ENCODE peak calls at places on chromosomes 2 and 18, in four cellular contexts. One of them, this sample, is unnamed.
A peak's percentile ranks its signal among the peaks of the same experiment; 100 is the strongest.

GRCh38 chr18:40249390-40250080 is 1705.5 kb upstream of the PIK3C3 start:
- DNase-seq in mesendoderm: peak; percentile 65
- DNase-seq in hippocampal formation: no peak
- DNase-seq in endothelial cell: no peak
- DNase-seq in this sample: no peak

GRCh38 chr18:13501896-13502295 is 224.5 kb downstream of the FAM210A start:
- DNase-seq in mesendoderm: no peak
- DNase-seq in hippocampal formation: no peak
- DNase-seq in endothelial cell: no peak
- DNase-seq in this sample: no peak

GRCh38 chr2:141496805-141497204 is 634.0 kb downstream of the LRP1B start:
- DNase-seq in mesendoderm: no peak
- DNase-seq in hippocampal formation: no peak
- DNase-seq in endothelial cell: no peak
- DNase-seq in this sample: no peak

GRCh38 chr2:135829420-135829983 is 7.5 kb downstream of the LCT start:
- DNase-seq in mesendoderm: no peak
- DNase-seq in hippocampal formation: no peak
- DNase-seq in endothelial cell: no peak
- DNase-seq in this sample: no peak

GRCh38 chr2:17065536-17065935 is 399.9 kb upstream of the CYRIA start:
- DNase-seq in mesendoderm: no peak
- DNase-seq in hippocampal formation: no peak
- DNase-seq in endothelial cell: no peak
- DNase-seq in this sample: no peak

GRCh38 chr2:111045771-111046444 is 74.8 kb upstream of the BCL2L11 start:
- DNase-seq in mesendoderm: no peak
- DNase-seq in hippocampal formation: no peak
- DNase-seq in endothelial cell: no peak
- DNase-seq in this sample: no peak

GRCh38 chr2:201118121-201118956 is 2.4 kb downstream of the CFLAR start:
- DNase-seq in mesendoderm: peak; percentile 70
- DNase-seq in hippocampal formation: peak; percentile 72
- DNase-seq in endothelial cell: peak; percentile 73
- DNase-seq in this sample: peak; percentile 87

GRCh38 chr2:98801930-98802329 is 71.0 kb upstream of the MGAT4A start:
- DNase-seq in mesendoderm: no peak
- DNase-seq in hippocampal formation: no peak
- DNase-seq in endothelial cell: no peak
- DNase-seq in this sample: no peak

GRCh38 chr2:171706152-171706803 is 19.0 kb downstream of the DYNC1I2 start:
- DNase-seq in mesendoderm: no peak
- DNase-seq in hippocampal formation: no peak
- DNase-seq in endothelial cell: no peak
- DNase-seq in this sample: no peak

GRCh38 chr2:151808258-151809072 is 19.8 kb downstream of the ARL5A start:
- DNase-seq in mesendoderm: no peak
- DNase-seq in hippocampal formation: no peak
- DNase-seq in endothelial cell: no peak
- DNase-seq in this sample: no peak

GRCh38 chr2:136394136-136395060 is 276.4 kb upstream of the CXCR4 start:
- DNase-seq in mesendoderm: no peak
- DNase-seq in hippocampal formation: no peak
- DNase-seq in endothelial cell: no peak
- DNase-seq in this sample: no peak

GRCh38 chr2:28436525-28437051 is 43.9 kb downstream of the FOSL2 start:
- DNase-seq in mesendoderm: no peak
- DNase-seq in hippocampal formation: no peak
- DNase-seq in endothelial cell: no peak
- DNase-seq in this sample: no peak

GRCh38 chr2:164976301-164976700 is 21.0 kb upstream of the SLC38A11 start:
- DNase-seq in mesendoderm: no peak
- DNase-seq in hippocampal formation: no peak
- DNase-seq in endothelial cell: no peak
- DNase-seq in this sample: no peak

GRCh38 chr2:9004338-9005204 is 1.1 kb upstream of the MBOAT2 start:
- DNase-seq in mesendoderm: peak; percentile 96
- DNase-seq in hippocampal formation: no peak
- DNase-seq in endothelial cell: no peak
- DNase-seq in this sample: no peak

GRCh38 chr18:73975266-73975665 is 172.4 kb downstream of the FBXO15 start:
- DNase-seq in mesendoderm: no peak
- DNase-seq in hippocampal formation: no peak
- DNase-seq in endothelial cell: no peak
- DNase-seq in this sample: peak; percentile 26

GRCh38 chr2:186641807-186642321 is 52.0 kb upstream of the FAM171B start:
- DNase-seq in mesendoderm: peak; percentile 76
- DNase-seq in hippocampal formation: no peak
- DNase-seq in endothelial cell: peak; percentile 46
- DNase-seq in this sample: peak; percentile 8

GRCh38 chr2:60565472-60565871 is 12.0 kb upstream of the BCL11A start:
- DNase-seq in mesendoderm: peak; percentile 76
- DNase-seq in hippocampal formation: no peak
- DNase-seq in endothelial cell: peak; percentile 34
- DNase-seq in this sample: no peak

This sample was measured in activated naive CD8-positive, alpha-beta T cell treated with anti-CD3 and anti-CD28 coated beads, Interleukin-2, amount 50 U/mL, for 24 hours.